ENCODE peak calls at places on chromosomes 12 and 14, in eight cellular contexts. H is aorta, D is right lobe of liver, X is K562, I is NT2/D1, N is astrocyte, C is suprapubic skin, Q is GM23248. F is an unnamed sample. For H3K36me3, the result is how much of the 10 kb centered on the place peaks cover.

GRCh38 chr12:48037267-48037915 is 33.1 kb upstream of the COL2A1 start:
- DNase-seq in H (no peak), D (no peak), X (no peak), I (peak), N (peak), C (no peak), Q (no peak), F (no peak)

GRCh38 chr14:72714094-72714493 is 179.8 kb downstream of the DPF3 start:
- DNase-seq in H (no peak), D (no peak), X (no peak), I (no peak), N (no peak), C (no peak), Q (no peak), F (no peak)

GRCh38 chr14:51211149-51211548 is 28.9 kb upstream of the TMX1 start:
- DNase-seq in H (no peak), D (no peak), X (no peak), I (no peak), N (peak), C (no peak), Q (peak), F (peak)

GRCh38 chr12:132689227-132689626 is 1.8 kb downstream of the PXMP2 start:
- DNase-seq in H (no peak), D (peak), X (no peak), I (no peak), N (no peak), C (no peak), Q (no peak), F (peak)

GRCh38 chr12:95733156-95733825 is 57.3 kb downstream of the NTN4 start:
- DNase-seq in H (no peak), D (no peak), X (no peak), I (no peak), N (peak), C (no peak), Q (peak), F (no peak)

GRCh38 chr12:94942663-94943062 is 60.8 kb downstream of the NDUFA12 start:
- DNase-seq in H (no peak), D (no peak), X (no peak), I (no peak), N (no peak), C (no peak), Q (no peak), F (no peak)

GRCh38 chr14:103102689-103103260 is 8.2 kb downstream of the EXOC3L4 start:
- DNase-seq in H (no peak), D (no peak), X (no peak), I (no peak), N (no peak), C (no peak), Q (no peak), F (no peak)

GRCh38 chr14:50936882-50937281 is 7.4 kb downstream of the PYGL start:
- DNase-seq in H (no peak), D (no peak), X (no peak), I (no peak), N (no peak), C (no peak), Q (no peak), F (no peak)

GRCh38 chr12:109999983-110000505 is 814 bp downstream of the ANKRD13A start:
- DNase-seq in H (peak), D (no peak), X (no peak), I (no peak), N (peak), C (no peak), Q (peak), F (peak)

GRCh38 chr14:43894534-43894933 is 612.5 kb downstream of the FSCB start:
- DNase-seq in H (no peak), D (no peak), X (peak), I (no peak), N (no peak), C (no peak), Q (peak), F (no peak)

GRCh38 chr12:92094751-92095161 is 50.9 kb downstream of the BTG1 start:
- DNase-seq in H (no peak), D (peak), X (no peak), I (no peak), N (peak), C (no peak), Q (peak), F (no peak)

GRCh38 chr12:32312049-32312670 is 87.2 kb upstream of the FGD4 start:
- DNase-seq in H (no peak), D (no peak), X (peak), I (peak), N (peak), C (no peak), Q (peak), F (no peak)

GRCh38 chr12:24133385-24133784 is 183.9 kb upstream of the SOX5 start:
- DNase-seq in H (no peak), D (no peak), X (no peak), I (peak), N (no peak), C (no peak), Q (no peak), F (no peak)

GRCh38 chr12:4958697-4959375 is 49.1 kb downstream of the KCNA1 start:
- DNase-seq in H (no peak), D (no peak), X (peak), I (no peak), N (peak), C (no peak), Q (no peak), F (no peak)

GRCh38 chr12:5921966-5922365 is 23.1 kb downstream of the ANO2 start:
- DNase-seq in H (no peak), D (no peak), X (no peak), I (no peak), N (no peak), C (no peak), Q (no peak), F (no peak)

GRCh38 chr12:724194-724855 is 28.1 kb upstream of the WNK1 start:
- DNase-seq in H (no peak), D (no peak), X (no peak), I (peak), N (no peak), C (no peak), Q (peak), F (no peak)

GRCh38 chr14:32560213-32560857 is 231.2 kb downstream of the AKAP6 start:
- DNase-seq in H (peak), D (no peak), X (peak), I (peak), N (peak), C (no peak), Q (peak), F (peak)

GRCh38 chr14:44767646-44768173 is 194.0 kb downstream of the KLHL28 start:
- DNase-seq in H (no peak), D (no peak), X (no peak), I (no peak), N (no peak), C (no peak), Q (no peak), F (no peak)

GRCh38 chr12:86713121-86713520 is 456.9 kb upstream of the MGAT4C start:
- DNase-seq in H (no peak), D (no peak), X (no peak), I (no peak), N (no peak), C (no peak), Q (no peak), F (no peak)

GRCh38 chr14:90644882-90645281 is 171.3 kb downstream of the TTC7B start:
- DNase-seq in H (peak), D (no peak), X (no peak), I (no peak), N (peak), C (no peak), Q (peak), F (no peak)

GRCh38 chr14:105097797-105098127 is 32.5 kb upstream of the GPR132 start:
- DNase-seq in H (no peak), D (no peak), X (no peak), I (no peak), N (no peak), C (peak), Q (no peak), F (no peak)

GRCh38 chr14:61602733-61603077 is 92.6 kb upstream of the HIF1A start:
- DNase-seq in H (no peak), D (no peak), X (no peak), I (no peak), N (peak), C (no peak), Q (no peak), F (no peak)

GRCh38 chr12:67414011-67414715 is 145.0 kb downstream of the CAND1 start:
- DNase-seq in H (no peak), D (no peak), X (no peak), I (no peak), N (no peak), C (no peak), Q (no peak), F (no peak)

GRCh38 chr12:2231956-2232355 is 179.2 kb downstream of the CACNA1C start:
- DNase-seq in H (no peak), D (no peak), X (no peak), I (no peak), N (no peak), C (no peak), Q (peak), F (no peak)

GRCh38 chr12:27515671-27516070 is 8.3 kb upstream of the PPFIBP1 start:
- DNase-seq in H (no peak), D (no peak), X (no peak), I (no peak), N (no peak), C (no peak), Q (no peak), F (no peak)

GRCh38 chr12:93722757-93723567 is 45.8 kb downstream of the CRADD start:
- DNase-seq in H (no peak), D (no peak), X (no peak), I (no peak), N (peak), C (no peak), Q (peak), F (peak)

GRCh38 chr12:5773550-5773949 is 171.5 kb downstream of the ANO2 start:
- DNase-seq in H (no peak), D (no peak), X (no peak), I (no peak), N (no peak), C (no peak), Q (no peak), F (no peak)

GRCh38 chr12:32595251-32595650 is 83.8 kb upstream of the DNM1L start:
- DNase-seq in H (no peak), D (no peak), X (no peak), I (no peak), N (peak), C (no peak), Q (no peak), F (no peak)

GRCh38 chr12:50525422-50525821 is 20.6 kb downstream of the DIP2B start:
- DNase-seq in H (no peak), D (no peak), X (no peak), I (no peak), N (no peak), C (no peak), Q (no peak), F (no peak)

GRCh38 chr12:51994539-51994820 is 12.3 kb upstream of the TAMALIN start:
- DNase-seq in H (no peak), D (no peak), X (no peak), I (no peak), N (no peak), C (no peak), Q (no peak), F (no peak)

GRCh38 chr12:51994959-51995358 is 11.8 kb upstream of the TAMALIN start:
- DNase-seq in H (no peak), D (no peak), X (no peak), I (no peak), N (no peak), C (no peak), Q (peak), F (no peak)

GRCh38 chr12:51997156-51997555 is 9.6 kb upstream of the TAMALIN start:
- DNase-seq in H (no peak), D (no peak), X (no peak), I (no peak), N (no peak), C (no peak), Q (no peak), F (no peak)

GRCh38 chr12:51986834-51987233 is 19.9 kb upstream of the TAMALIN start:
- DNase-seq in H (no peak), D (no peak), X (no peak), I (no peak), N (no peak), C (no peak), Q (no peak), F (no peak)

GRCh38 chr12:51992246-51992645 is 14.5 kb upstream of the TAMALIN start:
- DNase-seq in H (no peak), D (no peak), X (no peak), I (no peak), N (no peak), C (no peak), Q (no peak), F (no peak)
- H3K36me3 ChIP-seq in H (under half), D (under half), X (under half), I (half or more), N (under half), C (half or more), Q (under half), F (under half)

GRCh38 chr14:36717363-36717762 is 55.7 kb downstream of the PAX9 start:
- DNase-seq in H (no peak), D (no peak), X (no peak), I (no peak), N (no peak), C (no peak), Q (no peak), F (no peak)
- H3K4me3 ChIP-seq in H (no peak), D (no peak), X (no peak), I (no peak), N (no peak), C (no peak), Q (no peak), F (no peak)

DNA sequence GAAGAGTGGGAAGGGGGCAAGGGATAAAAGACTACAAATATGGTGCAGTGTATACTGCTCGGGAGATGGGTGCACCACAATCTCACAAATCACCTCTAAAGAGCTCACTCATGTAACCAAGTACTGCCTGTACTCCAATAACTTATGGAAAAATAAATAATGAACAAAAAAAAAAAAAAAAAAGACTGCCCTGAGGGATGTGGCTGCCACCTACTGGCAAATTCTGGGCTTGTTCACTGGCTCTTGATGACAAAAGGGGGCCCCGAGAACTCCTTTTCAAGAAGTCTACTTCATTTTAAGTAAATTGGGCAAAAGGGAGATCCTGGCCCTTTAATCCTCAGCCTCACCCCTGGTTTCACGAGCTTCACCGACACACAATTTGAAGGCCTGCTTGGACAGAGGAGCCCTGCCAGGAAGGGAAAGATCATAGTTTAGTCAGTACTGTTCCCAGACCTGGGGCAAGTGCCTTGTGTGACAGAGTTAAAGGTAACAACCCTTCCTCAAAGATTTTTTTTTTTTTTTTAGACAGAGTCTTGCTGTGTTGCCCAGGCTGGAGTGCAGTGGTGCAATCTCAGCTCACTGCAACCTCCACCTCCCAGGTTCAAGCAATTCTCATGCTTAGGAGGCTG is 26.1 kb upstream of the STAC3 start:
- DNase-seq in H (no peak), D (no peak), X (peak), I (no peak), N (no peak), C (no peak), Q (peak), F (peak)
- H3K36me3 ChIP-seq in H (under half), D (under half), X (under half), I (under half), N (under half), C (half or more), Q (under half), F (half or more)

DNA sequence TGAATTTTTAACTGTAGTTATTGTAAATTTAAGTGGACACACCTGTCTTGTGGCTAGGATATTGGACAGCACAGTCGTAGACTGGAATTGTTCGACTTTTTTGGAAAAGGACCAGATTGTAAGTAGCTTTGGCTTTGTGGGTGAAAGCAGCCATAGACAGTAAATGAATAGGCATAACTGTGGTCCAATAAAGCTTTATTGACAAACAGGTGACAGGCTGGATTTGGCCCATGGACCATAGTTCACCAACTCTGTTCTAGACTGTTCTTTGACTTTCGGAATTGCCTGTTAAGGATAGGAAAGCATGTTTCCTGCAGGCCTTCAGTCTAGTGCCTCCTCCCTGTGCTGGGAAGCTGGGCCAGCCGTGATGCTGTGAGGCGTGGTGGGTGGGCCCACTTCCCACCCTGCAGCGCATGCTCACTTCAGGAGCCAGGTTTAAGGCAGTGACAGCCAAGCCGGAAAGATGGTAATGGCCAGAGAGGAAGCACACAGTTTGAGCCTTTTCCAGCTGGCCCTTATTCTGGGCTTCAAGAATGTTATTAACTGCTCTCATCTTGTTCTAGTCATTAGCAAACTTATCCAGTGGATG is 51.8 kb downstream of the PPP2R5C start:
- DNase-seq in H (peak), D (no peak), X (no peak), I (no peak), N (no peak), C (no peak), Q (peak), F (no peak)
- H3K4me3 ChIP-seq in H (no peak), D (no peak), X (no peak), I (no peak), N (no peak), C (no peak), Q (no peak), F (no peak)

GRCh38 chr14:64400829-64401459 is 12.8 kb downstream of the MTHFD1 start:
- DNase-seq in H (no peak), D (peak), X (no peak), I (no peak), N (no peak), C (no peak), Q (peak), F (no peak)
- H3K36me3 ChIP-seq in H (under half), D (under half), X (under half), I (under half), N (under half), C (under half), Q (under half), F (under half)

F was measured in stomach.